ENCODE peak calls at places on chromosomes 4 and X, in eight cellular contexts. J, X, Y, V, E, P, F and D are unnamed samples. For H3K27me3, the result is how much of the 10 kb centered on the place peaks cover.

GRCh38 chrX:32408389-32408788 is 803.0 kb downstream of the DMD start:
- DNase-seq in J (no peak), X (peak), Y (no peak), V (no peak), E (peak), P (no peak), F (no peak), D (no peak)

GRCh38 chr4:10546-10870 is 42.6 kb upstream of the ZNF595 start:
- DNase-seq in J (no peak), X (no peak), Y (no peak), V (no peak), E (no peak), P (no peak), F (no peak), D (no peak)

GRCh38 chrX:140661657-140662056 is 47.9 kb upstream of the LINC00632 start:
- DNase-seq in J (no peak), X (peak), Y (no peak), V (no peak), E (peak), P (no peak), F (no peak), D (no peak)

GRCh38 chrX:119009071-119009470 is 34.7 kb downstream of the LONRF3 start:
- DNase-seq in J (no peak), X (no peak), Y (no peak), V (no peak), E (no peak), P (no peak), F (no peak), D (no peak)

GRCh38 chr4:177016541-177017141 is 223.9 kb upstream of the VEGFC start:
- DNase-seq in J (no peak), X (peak), Y (no peak), V (no peak), E (peak), P (no peak), F (no peak), D (peak)

GRCh38 chrX:154797006-154797405 is 8.3 kb downstream of the MPP1 start:
- DNase-seq in J (no peak), X (peak), Y (no peak), V (no peak), E (no peak), P (no peak), F (no peak), D (no peak)

GRCh38 chr4:68336530-68336929 is 13.4 kb downstream of the YTHDC1 start:
- DNase-seq in J (no peak), X (no peak), Y (no peak), V (no peak), E (no peak), P (no peak), F (no peak), D (no peak)

GRCh38 chr4:77600521-77601451 is 4.8 kb upstream of the CXCL13 start:
- DNase-seq in J (no peak), X (peak), Y (peak), V (no peak), E (peak), P (no peak), F (no peak), D (no peak)

GRCh38 chr4:18844726-18845125 is 823.2 kb upstream of the LCORL start:
- DNase-seq in J (no peak), X (peak), Y (no peak), V (no peak), E (peak), P (no peak), F (no peak), D (no peak)

GRCh38 chr4:57044996-57045395 is 65.2 kb downstream of the IGFBP7 start:
- DNase-seq in J (no peak), X (no peak), Y (no peak), V (no peak), E (no peak), P (no peak), F (no peak), D (no peak)

GRCh38 chr4:39994356-39994755 is 16.6 kb upstream of the PDS5A start:
- DNase-seq in J (no peak), X (no peak), Y (no peak), V (no peak), E (no peak), P (no peak), F (no peak), D (no peak)

GRCh38 chrX:48520455-48520854 is 1.2 kb upstream of the EBP start:
- DNase-seq in J (no peak), X (no peak), Y (no peak), V (no peak), E (no peak), P (no peak), F (no peak), D (no peak)

GRCh38 chrX:147910607-147911006 is 1.1 kb upstream of the FMR1 start:
- DNase-seq in J (no peak), X (no peak), Y (no peak), V (no peak), E (no peak), P (no peak), F (no peak), D (no peak)

GRCh38 chrX:139881130-139881529 is 51.7 kb downstream of the ATP11C start:
- DNase-seq in J (no peak), X (peak), Y (no peak), V (no peak), E (no peak), P (no peak), F (no peak), D (no peak)

GRCh38 chr4:80173841-80174240 is 23.5 kb upstream of the PRDM8 start:
- DNase-seq in J (no peak), X (no peak), Y (no peak), V (no peak), E (no peak), P (no peak), F (no peak), D (peak)

GRCh38 chrX:102746134-102746584 is 25.6 kb downstream of the GPRASP3 start:
- DNase-seq in J (peak), X (no peak), Y (peak), V (peak), E (peak), P (no peak), F (no peak), D (no peak)

GRCh38 chrX:72308566-72309296 is 3.0 kb upstream of the CITED1 start:
- DNase-seq in J (peak), X (peak), Y (peak), V (peak), E (peak), P (peak), F (no peak), D (peak)

GRCh38 chr4:118825799-118826198 is 10.1 kb downstream of the SEC24D start:
- DNase-seq in J (no peak), X (no peak), Y (no peak), V (no peak), E (no peak), P (no peak), F (no peak), D (no peak)

GRCh38 chrX:821311-822178 is 191.0 kb downstream of the SHOX start:
- DNase-seq in J (no peak), X (no peak), Y (no peak), V (no peak), E (no peak), P (no peak), F (no peak), D (no peak)

GRCh38 chrX:107483976-107484726 is 34.7 kb downstream of the FRMPD3 start:
- DNase-seq in J (peak), X (no peak), Y (no peak), V (no peak), E (peak), P (no peak), F (no peak), D (no peak)

GRCh38 chrX:23737413-23737812 is 5.7 kb downstream of the ACOT9 start:
- DNase-seq in J (no peak), X (peak), Y (no peak), V (no peak), E (peak), P (no peak), F (no peak), D (no peak)

GRCh38 chr4:127309360-127310095 is 323.2 kb upstream of the INTU start:
- DNase-seq in J (no peak), X (no peak), Y (no peak), V (no peak), E (peak), P (no peak), F (no peak), D (no peak)

GRCh38 chrX:53356186-53356585 is 66.3 kb downstream of the SMC1A start:
- DNase-seq in J (no peak), X (no peak), Y (no peak), V (no peak), E (no peak), P (no peak), F (no peak), D (no peak)

GRCh38 chrX:53281321-53281822 is at the start of gene IQSEC2:
- DNase-seq in J (peak), X (peak), Y (peak), V (no peak), E (peak), P (peak), F (no peak), D (peak)

GRCh38 chr4:43781125-43781524 is 667.5 kb downstream of the KCTD8 start:
- DNase-seq in J (no peak), X (no peak), Y (no peak), V (no peak), E (no peak), P (no peak), F (no peak), D (no peak)

GRCh38 chr4:186687263-186687662 is 36.4 kb downstream of the FAT1 start:
- DNase-seq in J (no peak), X (no peak), Y (no peak), V (no peak), E (no peak), P (no peak), F (no peak), D (no peak)

GRCh38 chr4:186688150-186688943 is 35.3 kb downstream of the FAT1 start:
- DNase-seq in J (no peak), X (no peak), Y (no peak), V (no peak), E (no peak), P (no peak), F (no peak), D (no peak)

GRCh38 chr4:186685744-186686143 is 37.9 kb downstream of the FAT1 start:
- DNase-seq in J (no peak), X (peak), Y (no peak), V (no peak), E (peak), P (no peak), F (no peak), D (no peak)

GRCh38 chr4:186691396-186691795 is 32.3 kb downstream of the FAT1 start:
- DNase-seq in J (no peak), X (no peak), Y (no peak), V (no peak), E (no peak), P (no peak), F (no peak), D (no peak)

GRCh38 chr4:186689476-186689875 is 34.2 kb downstream of the FAT1 start:
- DNase-seq in J (no peak), X (no peak), Y (no peak), V (no peak), E (peak), P (no peak), F (no peak), D (no peak)
- H3K4me3 ChIP-seq in J (no peak), X (no peak), Y (no peak), V (no peak), E (no peak), P (no peak), F (no peak), D (no peak)

DNA sequence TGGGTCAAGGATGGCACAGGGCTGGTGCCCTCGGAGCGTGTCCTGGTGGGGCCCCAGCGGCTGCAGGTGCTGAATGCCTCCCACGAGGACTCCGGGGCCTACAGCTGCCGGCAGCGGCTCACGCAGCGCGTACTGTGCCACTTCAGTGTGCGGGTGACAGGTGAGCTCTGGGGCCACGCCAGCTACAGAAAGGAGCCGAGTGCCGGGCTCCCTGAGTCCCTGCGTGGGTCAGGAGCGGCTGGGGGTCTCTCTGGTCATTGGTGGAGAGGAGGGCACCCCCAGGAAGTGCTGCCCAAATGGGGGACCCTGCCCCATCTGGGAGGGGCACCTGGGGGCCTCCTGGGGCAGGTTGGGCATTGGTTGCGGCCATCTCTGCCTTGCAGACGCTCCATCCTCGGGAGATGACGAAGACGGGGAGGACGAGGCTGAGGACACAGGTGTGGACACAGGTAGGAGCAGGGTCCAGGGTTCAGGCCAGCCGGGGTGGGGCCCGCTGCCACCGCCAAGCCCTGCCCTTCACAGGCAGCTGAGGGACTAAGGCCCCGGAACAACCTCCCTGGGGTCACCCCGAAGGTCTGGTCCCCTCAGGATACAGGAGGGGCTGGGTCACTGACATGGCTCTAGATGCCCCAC is 6.4 kb downstream of the FGFR3 start:
- DNase-seq in J (no peak), X (no peak), Y (no peak), V (no peak), E (no peak), P (no peak), F (no peak), D (no peak)
- H3K27me3 ChIP-seq in J (under half), X (under half), Y (under half), V (under half), E (under half), P (under half), F (under half), D (under half)

DNA sequence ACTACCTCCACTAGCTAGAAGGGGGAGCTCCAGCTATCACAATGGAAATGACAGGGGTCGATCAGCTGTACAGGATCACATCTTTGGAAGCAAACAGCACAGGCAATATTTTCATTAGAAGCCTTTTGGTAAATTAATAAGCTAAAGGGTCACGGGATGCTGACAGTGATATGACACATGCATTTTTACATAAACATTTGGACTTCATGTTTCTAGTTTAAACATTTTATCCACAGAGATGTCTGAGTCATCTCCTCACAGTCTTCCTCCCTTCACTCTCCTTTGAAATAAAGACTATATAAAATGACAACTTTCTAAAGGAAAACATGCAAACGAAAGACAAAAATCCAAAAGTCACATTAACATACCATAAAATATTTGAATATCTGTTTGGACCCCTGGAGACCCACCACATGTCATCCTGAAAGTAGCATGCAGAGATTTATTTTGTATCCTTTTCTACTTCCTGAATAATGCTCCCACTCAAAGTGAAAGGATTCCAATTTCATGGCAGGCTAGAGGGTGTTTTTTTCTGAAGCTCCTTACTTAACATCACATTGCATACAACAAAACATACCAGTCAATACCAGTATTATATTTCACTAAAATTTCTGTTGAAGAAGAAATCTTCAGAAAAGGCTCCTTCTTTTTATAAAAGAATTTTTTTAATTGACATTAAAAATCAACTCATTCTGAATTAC is 200.1 kb upstream of the PPARGC1A start:
- DNase-seq in J (no peak), X (peak), Y (no peak), V (no peak), E (peak), P (no peak), F (no peak), D (peak)
- H3K4me3 ChIP-seq in J (no peak), X (no peak), Y (no peak), V (no peak), E (peak), P (no peak), F (no peak), D (peak)

DNA sequence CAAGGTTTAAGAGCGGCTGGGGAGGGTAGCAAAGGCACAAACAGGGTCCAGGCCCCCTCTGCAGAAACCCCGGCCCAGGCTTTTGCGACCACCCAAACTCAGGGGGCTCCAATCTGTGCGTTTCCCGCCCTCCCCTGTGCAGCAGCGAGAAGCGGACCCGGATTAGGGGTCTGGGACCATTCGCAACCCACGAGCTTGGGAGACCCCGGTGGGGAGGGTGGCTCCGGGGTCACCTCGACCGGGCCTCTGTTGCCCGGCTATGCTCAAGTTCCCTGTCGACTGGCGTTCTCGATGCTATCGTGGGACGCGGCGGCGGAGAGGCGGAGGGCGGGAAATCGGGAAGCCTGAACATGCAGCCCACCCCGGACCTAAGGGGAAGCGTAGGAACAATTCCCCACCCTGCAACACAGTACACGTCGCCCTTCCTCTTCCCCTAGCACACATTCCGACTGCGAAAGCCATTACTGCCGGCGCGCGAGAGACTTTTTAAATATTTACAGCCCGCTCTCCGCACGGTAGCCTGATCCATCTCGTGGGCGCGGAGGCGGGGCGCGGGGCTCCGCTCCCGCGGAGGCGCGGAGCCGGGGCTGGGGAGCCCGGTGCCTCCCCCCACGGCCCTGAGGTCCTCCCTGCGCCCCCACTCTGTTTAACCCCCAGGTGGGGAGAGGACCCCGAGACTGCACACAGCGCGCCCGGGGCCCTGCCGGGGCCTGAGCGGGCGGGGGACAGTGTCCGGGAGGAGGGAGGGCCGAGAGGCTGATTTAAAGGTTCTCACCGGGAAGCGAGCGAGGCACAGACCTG is 48.1 kb upstream of the BCOR start:
- DNase-seq in J (no peak), X (no peak), Y (no peak), V (no peak), E (no peak), P (no peak), F (no peak), D (no peak)
- H3K27me3 ChIP-seq in J (under half), X (under half), Y (under half), V (under half), E (under half), P (half or more), F (under half), D (under half)

DNA sequence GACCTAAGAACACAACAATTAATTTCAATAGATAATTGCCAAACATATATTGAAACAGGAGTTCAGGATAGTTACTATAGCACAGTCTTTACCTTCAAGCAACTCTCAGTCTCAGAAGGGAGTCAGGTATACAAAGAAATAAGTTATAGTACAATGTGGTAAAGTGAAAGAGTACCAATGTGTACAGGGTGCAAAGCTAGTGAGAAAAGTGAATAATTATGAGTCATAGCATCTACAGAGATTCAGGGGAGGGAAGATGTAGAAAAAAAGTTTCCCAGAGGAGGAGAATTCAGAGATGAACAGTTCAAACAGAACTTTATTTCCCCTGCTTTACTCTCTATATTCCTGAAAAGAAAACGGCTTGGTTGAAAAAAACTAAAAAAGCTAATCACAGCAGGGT is 22.7 kb upstream of the DKK2 start:
- DNase-seq in J (no peak), X (peak), Y (no peak), V (no peak), E (no peak), P (no peak), F (no peak), D (no peak)
- H3K4me3 ChIP-seq in J (no peak), X (no peak), Y (no peak), V (no peak), E (no peak), P (no peak), F (no peak), D (no peak)

GRCh38 chr4:4394644-4395043 is 7.7 kb downstream of the NSG1 start:
- DNase-seq in J (no peak), X (peak), Y (peak), V (no peak), E (peak), P (no peak), F (no peak), D (peak)
- H3K27me3 ChIP-seq in J (under half), X (under half), Y (under half), V (under half), E (under half), P (under half), F (under half), D (under half)

GRCh38 chrX:77434949-77435348 is 12.2 kb upstream of the FGF16 start:
- DNase-seq in J (no peak), X (peak), Y (no peak), V (no peak), E (no peak), P (no peak), F (no peak), D (no peak)

GRCh38 chrX:77436271-77436670 is 10.9 kb upstream of the FGF16 start:
- DNase-seq in J (no peak), X (no peak), Y (no peak), V (no peak), E (no peak), P (no peak), F (no peak), D (peak)

GRCh38 chrX:77431227-77431626 is 16.0 kb upstream of the FGF16 start:
- DNase-seq in J (no peak), X (no peak), Y (no peak), V (no peak), E (peak), P (no peak), F (no peak), D (peak)

GRCh38 chrX:77436682-77437081 is 10.5 kb upstream of the FGF16 start:
- DNase-seq in J (no peak), X (peak), Y (no peak), V (no peak), E (no peak), P (no peak), F (no peak), D (peak)

GRCh38 chrX:77432998-77433397 is 14.2 kb upstream of the FGF16 start:
- DNase-seq in J (no peak), X (no peak), Y (no peak), V (no peak), E (no peak), P (no peak), F (no peak), D (no peak)
- H3K4me3 ChIP-seq in J (no peak), X (no peak), Y (no peak), V (no peak), E (no peak), P (no peak), F (no peak), D (no peak)